ENCODE peak calls at places on chromosomes 1 and 21, in four cellular contexts. One of them, this sample, is unnamed.

GRCh38 chr1:178037510-178038253 is 56.2 kb upstream of the RASAL2 start:
- DNase-seq in dorsolateral prefrontal cortex: peak; percentile 62
- DNase-seq in aorta: peak; percentile 92
- DNase-seq in tibial nerve: peak; percentile 44
- DNase-seq in this sample: peak; percentile 62

GRCh38 chr21:31668651-31669491 is 9.4 kb downstream of the SOD1 start:
- DNase-seq in dorsolateral prefrontal cortex: no peak
- DNase-seq in aorta: no peak
- DNase-seq in tibial nerve: no peak
- DNase-seq in this sample: no peak

GRCh38 chr21:36461918-36462486 is 17.9 kb downstream of the CLDN14 start:
- DNase-seq in dorsolateral prefrontal cortex: no peak
- DNase-seq in aorta: no peak
- DNase-seq in tibial nerve: no peak
- DNase-seq in this sample: no peak

GRCh38 chr1:228261706-228262105 is 53.9 kb downstream of the OBSCN start:
- DNase-seq in dorsolateral prefrontal cortex: no peak
- DNase-seq in aorta: no peak
- DNase-seq in tibial nerve: no peak
- DNase-seq in this sample: no peak

GRCh38 chr1:94962745-94963265 is 35.9 kb upstream of the CNN3 start:
- DNase-seq in dorsolateral prefrontal cortex: no peak
- DNase-seq in aorta: no peak
- DNase-seq in tibial nerve: no peak
- DNase-seq in this sample: no peak

GRCh38 chr1:155522069-155522468 is 40.5 kb downstream of the ASH1L start:
- DNase-seq in dorsolateral prefrontal cortex: no peak
- DNase-seq in aorta: no peak
- DNase-seq in tibial nerve: no peak
- DNase-seq in this sample: no peak

GRCh38 chr1:156162430-156163037 is 9.1 kb downstream of the SEMA4A start:
- DNase-seq in dorsolateral prefrontal cortex: no peak
- DNase-seq in aorta: peak; percentile 44
- DNase-seq in tibial nerve: no peak
- DNase-seq in this sample: no peak

GRCh38 chr1:27595597-27595996 is 8.3 kb downstream of the AHDC1 start:
- DNase-seq in dorsolateral prefrontal cortex: no peak
- DNase-seq in aorta: no peak
- DNase-seq in tibial nerve: no peak
- DNase-seq in this sample: no peak

GRCh38 chr1:246527402-246528088 is 20.5 kb upstream of the SMYD3 start:
- DNase-seq in dorsolateral prefrontal cortex: no peak
- DNase-seq in aorta: no peak
- DNase-seq in tibial nerve: no peak
- DNase-seq in this sample: no peak

GRCh38 chr1:156691665-156692408 is 13.5 kb downstream of the CRABP2 start:
- DNase-seq in dorsolateral prefrontal cortex: no peak
- DNase-seq in aorta: no peak
- DNase-seq in tibial nerve: no peak
- DNase-seq in this sample: no peak

DNA sequence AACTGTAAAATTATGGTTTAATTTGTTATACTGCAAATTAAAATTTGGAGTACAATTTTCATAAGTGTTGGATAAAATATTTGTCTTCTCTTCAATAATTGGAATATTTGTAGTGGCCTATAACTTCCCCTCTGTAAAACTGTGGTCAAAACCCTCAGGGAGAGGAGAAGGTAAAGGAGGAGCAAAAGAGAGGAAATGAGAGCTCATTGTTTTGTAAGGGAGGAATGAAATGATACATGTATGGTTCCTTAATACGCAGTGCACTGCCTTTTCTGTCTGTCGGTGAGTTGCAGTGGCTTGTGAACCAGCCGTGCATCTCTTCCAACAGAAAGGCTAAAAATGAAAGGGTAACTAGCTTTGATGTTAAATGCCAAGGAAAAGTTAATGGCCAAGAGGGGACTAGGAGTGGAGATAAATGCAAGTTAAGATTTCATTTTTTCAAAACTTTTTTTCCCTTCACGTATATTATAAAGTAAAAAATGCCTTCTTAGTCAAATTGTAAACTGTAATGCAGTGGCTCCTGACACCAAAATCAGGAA is 26.4 kb downstream of the LRRC8D start:
- DNase-seq in dorsolateral prefrontal cortex: no peak
- DNase-seq in aorta: no peak
- DNase-seq in tibial nerve: no peak
- DNase-seq in this sample: no peak
- H3K27ac ChIP-seq in dorsolateral prefrontal cortex: peak overlapping the region; percentile 28
- H3K27ac ChIP-seq in aorta: no peak overlapping the region
- H3K27ac ChIP-seq in tibial nerve: no peak overlapping the region
- H3K27ac ChIP-seq in this sample: no peak overlapping the region

DNA sequence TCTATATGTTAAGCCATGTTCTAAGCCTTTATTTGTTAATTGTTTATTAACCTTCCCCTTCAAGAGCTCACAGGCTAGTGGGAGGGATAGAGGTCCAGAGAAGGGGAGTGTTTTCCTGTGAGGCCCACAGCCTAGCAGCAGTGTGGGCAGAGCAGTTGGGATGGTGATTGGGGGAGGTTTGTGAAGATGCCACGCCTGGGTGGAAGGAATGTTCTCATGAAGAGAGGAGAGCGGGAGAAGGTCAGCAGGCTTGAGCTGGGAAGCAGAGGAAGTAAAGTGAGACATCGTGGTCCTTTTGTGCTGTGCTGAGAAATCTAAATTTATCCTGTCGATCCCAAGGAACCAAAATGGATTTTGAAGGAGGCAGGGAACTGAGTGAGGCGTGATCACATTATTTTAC is 42.6 kb downstream of the TRAPPC10 start:
- DNase-seq in dorsolateral prefrontal cortex: peak; percentile 54
- DNase-seq in aorta: peak; percentile 35
- DNase-seq in tibial nerve: no peak
- DNase-seq in this sample: no peak
- H3K27ac ChIP-seq in dorsolateral prefrontal cortex: peak overlapping the region; percentile 96
- H3K27ac ChIP-seq in aorta: no peak overlapping the region
- H3K27ac ChIP-seq in tibial nerve: peak overlapping the region; percentile 13
- H3K27ac ChIP-seq in this sample: no peak overlapping the region

DNA sequence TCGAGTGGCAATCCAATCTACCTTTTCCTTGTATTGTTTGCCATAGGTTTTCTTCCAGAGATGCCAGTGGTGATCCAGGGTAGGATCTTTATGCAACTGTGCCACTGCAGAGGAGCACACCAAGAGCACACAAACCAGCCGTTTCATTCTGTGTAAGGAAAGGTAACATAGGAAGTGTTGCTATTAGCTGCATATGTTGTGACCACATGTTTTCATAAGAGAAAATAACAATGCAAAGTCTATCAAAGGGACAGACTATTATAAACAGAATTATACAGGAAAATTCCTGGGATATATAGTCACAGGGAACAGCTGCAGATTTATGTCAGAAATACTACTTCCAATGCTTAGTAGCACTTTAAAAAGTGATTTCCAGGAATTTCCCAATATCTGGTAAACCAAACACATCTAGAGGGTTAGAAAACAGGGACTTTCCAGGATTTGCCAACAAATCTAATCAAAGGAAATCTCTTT is 924 bp downstream of the CTSS start:
- DNase-seq in dorsolateral prefrontal cortex: no peak
- DNase-seq in aorta: no peak
- DNase-seq in tibial nerve: no peak
- DNase-seq in this sample: no peak
- H3K27ac ChIP-seq in dorsolateral prefrontal cortex: no peak overlapping the region
- H3K27ac ChIP-seq in aorta: no peak overlapping the region
- H3K27ac ChIP-seq in tibial nerve: no peak overlapping the region
- H3K27ac ChIP-seq in this sample: no peak overlapping the region

GRCh38 chr1:234479310-234479559 is 256 bp upstream of the TARBP1 start:
- DNase-seq in dorsolateral prefrontal cortex: no peak
- DNase-seq in aorta: no peak
- DNase-seq in tibial nerve: no peak
- DNase-seq in this sample: no peak
- H3K27ac ChIP-seq in dorsolateral prefrontal cortex: peak overlapping the region; percentile 89
- H3K27ac ChIP-seq in aorta: no peak overlapping the region
- H3K27ac ChIP-seq in tibial nerve: peak overlapping the region; percentile 82
- H3K27ac ChIP-seq in this sample: peak overlapping the region; percentile 82

GRCh38 chr1:3868464-3869006 is 11.3 kb downstream of the DFFB start:
- DNase-seq in dorsolateral prefrontal cortex: no peak
- DNase-seq in aorta: peak; percentile 10
- DNase-seq in tibial nerve: no peak
- DNase-seq in this sample: no peak

GRCh38 chr1:3874736-3875135 is 17.5 kb downstream of the DFFB start:
- DNase-seq in dorsolateral prefrontal cortex: no peak
- DNase-seq in aorta: peak; percentile 4
- DNase-seq in tibial nerve: no peak
- DNase-seq in this sample: no peak

GRCh38 chr1:3869751-3870301 is 12.6 kb downstream of the DFFB start:
- DNase-seq in dorsolateral prefrontal cortex: no peak
- DNase-seq in aorta: peak; percentile 30
- DNase-seq in tibial nerve: no peak
- DNase-seq in this sample: no peak

GRCh38 chr1:3872546-3872945 is 15.3 kb downstream of the DFFB start:
- DNase-seq in dorsolateral prefrontal cortex: no peak
- DNase-seq in aorta: peak; percentile 20
- DNase-seq in tibial nerve: no peak
- DNase-seq in this sample: no peak

GRCh38 chr1:3871451-3871805 is 14.2 kb downstream of the DFFB start:
- DNase-seq in dorsolateral prefrontal cortex: no peak
- DNase-seq in aorta: no peak
- DNase-seq in tibial nerve: no peak
- DNase-seq in this sample: no peak
- H3K27ac ChIP-seq in dorsolateral prefrontal cortex: no peak overlapping the region
- H3K27ac ChIP-seq in aorta: no peak overlapping the region
- H3K27ac ChIP-seq in tibial nerve: no peak overlapping the region
- H3K27ac ChIP-seq in this sample: no peak overlapping the region

This sample was measured in caudate nucleus.